ENCODE peak calls at places on chromosomes 11 and 22, in six cellular contexts. M, Y, C, G, O and T are unnamed samples.

GRCh38 chr11:27397619-27398412 is 34.8 kb upstream of the CCDC34 start:
- DNase-seq in C (no peak), G (no peak), Y (no peak), M (no peak), O (no peak), T (no peak)

GRCh38 chr22:26199665-26200064 is 30.4 kb downstream of the SEZ6L start:
- DNase-seq in C (no peak), O (no peak), Y (no peak), G (no peak), M (no peak), T (no peak)

GRCh38 chr11:71163371-71163770 is 89.0 kb downstream of the SHANK2 start:
- DNase-seq in Y (no peak), O (no peak), C (no peak), G (no peak), M (no peak), T (no peak)

GRCh38 chr11:113974741-113975470 is at the start of gene HTR3A:
- DNase-seq in G (no peak), Y (no peak), M (peak), O (no peak), C (peak), T (no peak)

GRCh38 chr11:84249344-84250135 is 963.4 kb upstream of the CCDC90B start:
- DNase-seq in M (no peak), C (no peak), G (no peak), O (no peak), Y (no peak), T (no peak)

GRCh38 chr22:19201858-19202798 is 23.6 kb upstream of the SLC25A1 start:
- DNase-seq in M (no peak), Y (no peak), G (no peak), O (no peak), C (no peak), T (no peak)

GRCh38 chr11:1515082-1516060 is 28.8 kb upstream of the MOB2 start:
- DNase-seq in M (peak), O (peak), Y (peak), G (peak), C (no peak), T (peak)

GRCh38 chr11:133263332-133263731 is 269.0 kb downstream of the OPCML start:
- DNase-seq in Y (no peak), M (no peak), C (no peak), O (no peak), G (no peak), T (no peak)

GRCh38 chr22:37401401-37401859 is 25.8 kb downstream of the ELFN2 start:
- DNase-seq in Y (no peak), O (no peak), M (no peak), C (no peak), G (no peak), T (no peak)

GRCh38 chr11:65185869-65186341 is 4.2 kb downstream of the CAPN1 start:
- DNase-seq in O (no peak), M (no peak), C (no peak), Y (no peak), G (no peak), T (no peak)

GRCh38 chr11:117588166-117588810 is 208.7 kb downstream of the DSCAML1 start:
- DNase-seq in C (no peak), M (no peak), O (no peak), G (no peak), Y (no peak), T (no peak)

GRCh38 chr11:62428871-62429601 is 10.2 kb downstream of the SCGB1A1 start:
- DNase-seq in Y (no peak), G (no peak), O (no peak), M (no peak), C (no peak), T (no peak)

GRCh38 chr11:72813740-72814138 is 472 bp upstream of the ATG16L2 start:
- DNase-seq in Y (no peak), C (peak), G (peak), O (no peak), M (no peak), T (peak)

GRCh38 chr22:30238661-30239420 is 7.7 kb downstream of the LIF start:
- DNase-seq in Y (no peak), O (no peak), C (no peak), G (peak), M (no peak), T (no peak)

GRCh38 chr22:45604239-45604711 is 67.4 kb upstream of the ATXN10 start:
- DNase-seq in Y (no peak), G (peak), C (no peak), M (no peak), O (no peak), T (no peak)

GRCh38 chr11:67056640-67057409 is at the start of gene RHOD:
- DNase-seq in G (peak), C (no peak), O (peak), M (peak), Y (no peak), T (no peak)

GRCh38 chr11:70545626-70545945 is 147.3 kb downstream of the CTTN start:
- DNase-seq in G (no peak), Y (no peak), O (no peak), C (no peak), M (no peak), T (no peak)

GRCh38 chr11:129849447-129850130 is 33.9 kb downstream of the TMEM45B start:
- DNase-seq in M (no peak), C (no peak), G (no peak), O (no peak), Y (no peak), T (no peak)

GRCh38 chr11:60971520-60971919 is at the start of gene CD6:
- DNase-seq in G (no peak), M (no peak), O (no peak), C (no peak), Y (peak), T (no peak)

GRCh38 chr11:3135491-3136440 is 29.3 kb downstream of the OSBPL5 start:
- DNase-seq in O (no peak), Y (no peak), M (peak), G (no peak), C (no peak), T (no peak)

GRCh38 chr11:65425105-65425970 is 2.7 kb downstream of the NEAT1 start:
- DNase-seq in M (no peak), Y (peak), G (peak), C (no peak), O (peak), T (no peak)

GRCh38 chr11:74720596-74721478 is 10.4 kb downstream of the CHRDL2 start:
- DNase-seq in G (no peak), C (no peak), M (no peak), Y (no peak), O (no peak), T (peak)

GRCh38 chr11:66317766-66318575 is 1.1 kb upstream of the CD248 start:
- DNase-seq in G (peak), Y (peak), M (no peak), O (peak), C (no peak), T (no peak)

GRCh38 chr22:16721969-16722368 is 103.2 kb downstream of the XKR3 start:
- DNase-seq in G (no peak), Y (no peak), C (no peak), M (no peak), O (no peak), T (no peak)

GRCh38 chr11:70005107-70005818 is 72.9 kb upstream of the ANO1 start:
- DNase-seq in M (no peak), Y (no peak), C (no peak), O (no peak), G (peak), T (no peak)

GRCh38 chr11:70603064-70603755 is 204.9 kb downstream of the CTTN start:
- DNase-seq in G (no peak), M (no peak), C (no peak), O (no peak), Y (no peak), T (no peak)

GRCh38 chr22:40426671-40427070 is 56.3 kb downstream of the SGSM3 start:
- DNase-seq in Y (no peak), G (no peak), O (no peak), M (no peak), C (peak), T (peak)